ENCODE peak calls at places on chromosome 11, in six cellular contexts. I, E, L, W, M and F are unnamed samples.

GRCh38 chr11:110433393-110434333 is 3.9 kb downstream of the FDX1 start:
- DNase-seq in I (peak), E (no peak), L (no peak), W (peak), M (no peak), F (peak)

GRCh38 chr11:9834281-9834680 is 170.4 kb downstream of the SWAP70 start:
- DNase-seq in I (no peak), E (no peak), L (no peak), W (no peak), M (no peak), F (peak)

GRCh38 chr11:57213282-57214086 is 23.6 kb downstream of the APLNR start:
- DNase-seq in I (no peak), E (no peak), L (no peak), W (no peak), M (no peak), F (peak)

GRCh38 chr11:45161252-45162063 is 15.0 kb downstream of the PRDM11 start:
- DNase-seq in I (no peak), E (no peak), L (no peak), W (no peak), M (no peak), F (no peak)

GRCh38 chr11:61815790-61816735 is 740 bp downstream of the FADS1 start:
- DNase-seq in I (peak), E (peak), L (no peak), W (peak), M (no peak), F (peak)

GRCh38 chr11:93542753-93543246 is 391 bp downstream of the SMCO4 start:
- DNase-seq in I (peak), E (no peak), L (no peak), W (no peak), M (no peak), F (no peak)

GRCh38 chr11:23772081-23772480 is 724.8 kb upstream of the LUZP2 start:
- DNase-seq in I (no peak), E (no peak), L (no peak), W (no peak), M (no peak), F (no peak)

GRCh38 chr11:119878990-119879389 is 150.0 kb upstream of the NECTIN1 start:
- DNase-seq in I (no peak), E (no peak), L (no peak), W (no peak), M (no peak), F (no peak)

GRCh38 chr11:31763296-31763695 is 47.8 kb downstream of the PAX6 start:
- DNase-seq in I (no peak), E (no peak), L (no peak), W (no peak), M (no peak), F (no peak)

GRCh38 chr11:117703209-117703608 is 93.8 kb downstream of the DSCAML1 start:
- DNase-seq in I (no peak), E (no peak), L (no peak), W (no peak), M (no peak), F (no peak)

GRCh38 chr11:119065369-119065768 is 2.2 kb upstream of the VPS11 start:
- DNase-seq in I (peak), E (no peak), L (no peak), W (peak), M (no peak), F (peak)

GRCh38 chr11:71137376-71137775 is 115.0 kb downstream of the SHANK2 start:
- DNase-seq in I (no peak), E (no peak), L (no peak), W (no peak), M (no peak), F (no peak)

GRCh38 chr11:58286249-58286648 is 18.2 kb upstream of the OR10W1 start:
- DNase-seq in I (peak), E (no peak), L (no peak), W (peak), M (peak), F (peak)

GRCh38 chr11:81700061-81700460 is 1033.6 kb downstream of the FAM181B start:
- DNase-seq in I (no peak), E (no peak), L (no peak), W (no peak), M (no peak), F (peak)

GRCh38 chr11:13091373-13091772 is 82.3 kb downstream of the RASSF10 start:
- DNase-seq in I (no peak), E (no peak), L (no peak), W (peak), M (no peak), F (no peak)

GRCh38 chr11:25793637-25794036 is 538.3 kb upstream of the ANO3 start:
- DNase-seq in I (no peak), E (no peak), L (no peak), W (no peak), M (no peak), F (no peak)

GRCh38 chr11:83002047-83002446 is 69.7 kb downstream of the RAB30 start:
- DNase-seq in I (peak), E (no peak), L (no peak), W (no peak), M (no peak), F (peak)

GRCh38 chr11:94794287-94795168 is 26.4 kb downstream of the AMOTL1 start:
- DNase-seq in I (no peak), E (peak), L (no peak), W (peak), M (no peak), F (peak)

GRCh38 chr11:66327171-66328035 is 8.8 kb downstream of the RIN1 start:
- DNase-seq in I (no peak), E (no peak), L (no peak), W (peak), M (no peak), F (peak)

GRCh38 chr11:134046681-134047449 is 22.0 kb upstream of the JAM3 start:
- DNase-seq in I (no peak), E (no peak), L (no peak), W (no peak), M (no peak), F (no peak)

GRCh38 chr11:12725863-12726666 is 51.8 kb downstream of the TEAD1 start:
- DNase-seq in I (no peak), E (peak), L (no peak), W (peak), M (no peak), F (peak)

GRCh38 chr11:8251767-8252295 is 11.8 kb downstream of the LMO1 start:
- DNase-seq in I (no peak), E (no peak), L (no peak), W (no peak), M (no peak), F (no peak)

GRCh38 chr11:122101625-122102291 is 14.3 kb downstream of the BLID start:
- DNase-seq in I (no peak), E (no peak), L (no peak), W (no peak), M (peak), F (peak)